ENCODE peak calls at places on chromosomes 7 and 10, in ten cellular contexts. One of them, this sample, is unnamed.

GRCh38 chr7:30445770-30446169 is 32.8 kb downstream of the NOD1 start:
- DNase-seq in mucosa of descending colon: peak
- DNase-seq in HEK293T: peak
- DNase-seq in naive thymus-derived CD8-positive, alpha-beta T cell: peak
- DNase-seq in T-helper 17 cell: peak
- DNase-seq in stimulated activated CD8-positive, alpha-beta memory T cell treated with anti-CD3 and anti-CD28 coated beads, Interleukin-12 subunit alpha, Interleukin-12 subunit beta, amount 100 ng/mL, for 4 hours: peak
- DNase-seq in stomach: peak
- DNase-seq in mesothelial cell of epicardium: no peak
- DNase-seq in activated CD8-positive, alpha-beta memory T cell treated with anti-CD3 and anti-CD28 coated beads, Interleukin-2, amount 10 ng/mL, durations not matched to agents 7 days and 5 days: peak
- DNase-seq in NCI-H187: peak
- DNase-seq in this sample: peak

GRCh38 chr10:4130685-4131084 is 345.7 kb upstream of the KLF6 start:
- DNase-seq in mucosa of descending colon: no peak
- DNase-seq in HEK293T: no peak
- DNase-seq in naive thymus-derived CD8-positive, alpha-beta T cell: no peak
- DNase-seq in T-helper 17 cell: no peak
- DNase-seq in stimulated activated CD8-positive, alpha-beta memory T cell treated with anti-CD3 and anti-CD28 coated beads, Interleukin-12 subunit alpha, Interleukin-12 subunit beta, amount 100 ng/mL, for 4 hours: no peak
- DNase-seq in stomach: no peak
- DNase-seq in mesothelial cell of epicardium: no peak
- DNase-seq in activated CD8-positive, alpha-beta memory T cell treated with anti-CD3 and anti-CD28 coated beads, Interleukin-2, amount 10 ng/mL, durations not matched to agents 7 days and 5 days: no peak
- DNase-seq in NCI-H187: no peak
- DNase-seq in this sample: peak

GRCh38 chr7:107955394-107955793 is 47.6 kb downstream of the LAMB1 start:
- DNase-seq in mucosa of descending colon: no peak
- DNase-seq in HEK293T: no peak
- DNase-seq in naive thymus-derived CD8-positive, alpha-beta T cell: no peak
- DNase-seq in T-helper 17 cell: no peak
- DNase-seq in stimulated activated CD8-positive, alpha-beta memory T cell treated with anti-CD3 and anti-CD28 coated beads, Interleukin-12 subunit alpha, Interleukin-12 subunit beta, amount 100 ng/mL, for 4 hours: no peak
- DNase-seq in stomach: no peak
- DNase-seq in mesothelial cell of epicardium: no peak
- DNase-seq in activated CD8-positive, alpha-beta memory T cell treated with anti-CD3 and anti-CD28 coated beads, Interleukin-2, amount 10 ng/mL, durations not matched to agents 7 days and 5 days: no peak
- DNase-seq in NCI-H187: no peak
- DNase-seq in this sample: no peak

GRCh38 chr7:44791278-44792219 is 4.9 kb upstream of the PPIA start:
- DNase-seq in mucosa of descending colon: no peak
- DNase-seq in HEK293T: no peak
- DNase-seq in naive thymus-derived CD8-positive, alpha-beta T cell: no peak
- DNase-seq in T-helper 17 cell: no peak
- DNase-seq in stimulated activated CD8-positive, alpha-beta memory T cell treated with anti-CD3 and anti-CD28 coated beads, Interleukin-12 subunit alpha, Interleukin-12 subunit beta, amount 100 ng/mL, for 4 hours: no peak
- DNase-seq in stomach: no peak
- DNase-seq in mesothelial cell of epicardium: no peak
- DNase-seq in activated CD8-positive, alpha-beta memory T cell treated with anti-CD3 and anti-CD28 coated beads, Interleukin-2, amount 10 ng/mL, durations not matched to agents 7 days and 5 days: no peak
- DNase-seq in NCI-H187: no peak
- DNase-seq in this sample: no peak

GRCh38 chr10:21134645-21135395 is 237.7 kb upstream of the NEBL start:
- DNase-seq in mucosa of descending colon: no peak
- DNase-seq in HEK293T: no peak
- DNase-seq in naive thymus-derived CD8-positive, alpha-beta T cell: no peak
- DNase-seq in T-helper 17 cell: no peak
- DNase-seq in stimulated activated CD8-positive, alpha-beta memory T cell treated with anti-CD3 and anti-CD28 coated beads, Interleukin-12 subunit alpha, Interleukin-12 subunit beta, amount 100 ng/mL, for 4 hours: no peak
- DNase-seq in stomach: no peak
- DNase-seq in mesothelial cell of epicardium: no peak
- DNase-seq in activated CD8-positive, alpha-beta memory T cell treated with anti-CD3 and anti-CD28 coated beads, Interleukin-2, amount 10 ng/mL, durations not matched to agents 7 days and 5 days: no peak
- DNase-seq in NCI-H187: no peak
- DNase-seq in this sample: no peak

GRCh38 chr10:103493911-103494877 is 689 bp downstream of the NEURL1 start:
- DNase-seq in mucosa of descending colon: no peak
- DNase-seq in HEK293T: peak
- DNase-seq in naive thymus-derived CD8-positive, alpha-beta T cell: peak
- DNase-seq in T-helper 17 cell: no peak
- DNase-seq in stimulated activated CD8-positive, alpha-beta memory T cell treated with anti-CD3 and anti-CD28 coated beads, Interleukin-12 subunit alpha, Interleukin-12 subunit beta, amount 100 ng/mL, for 4 hours: no peak
- DNase-seq in stomach: no peak
- DNase-seq in mesothelial cell of epicardium: no peak
- DNase-seq in activated CD8-positive, alpha-beta memory T cell treated with anti-CD3 and anti-CD28 coated beads, Interleukin-2, amount 10 ng/mL, durations not matched to agents 7 days and 5 days: peak
- DNase-seq in NCI-H187: no peak
- DNase-seq in this sample: no peak

GRCh38 chr10:61890430-61890829 is 11.1 kb upstream of the ARID5B start:
- DNase-seq in mucosa of descending colon: no peak
- DNase-seq in HEK293T: no peak
- DNase-seq in naive thymus-derived CD8-positive, alpha-beta T cell: no peak
- DNase-seq in T-helper 17 cell: no peak
- DNase-seq in stimulated activated CD8-positive, alpha-beta memory T cell treated with anti-CD3 and anti-CD28 coated beads, Interleukin-12 subunit alpha, Interleukin-12 subunit beta, amount 100 ng/mL, for 4 hours: no peak
- DNase-seq in stomach: no peak
- DNase-seq in mesothelial cell of epicardium: no peak
- DNase-seq in activated CD8-positive, alpha-beta memory T cell treated with anti-CD3 and anti-CD28 coated beads, Interleukin-2, amount 10 ng/mL, durations not matched to agents 7 days and 5 days: no peak
- DNase-seq in NCI-H187: no peak
- DNase-seq in this sample: no peak

GRCh38 chr10:69631566-69631965 is 1.5 kb downstream of the FAM241B start:
- DNase-seq in mucosa of descending colon: no peak
- DNase-seq in HEK293T: no peak
- DNase-seq in naive thymus-derived CD8-positive, alpha-beta T cell: no peak
- DNase-seq in T-helper 17 cell: no peak
- DNase-seq in stimulated activated CD8-positive, alpha-beta memory T cell treated with anti-CD3 and anti-CD28 coated beads, Interleukin-12 subunit alpha, Interleukin-12 subunit beta, amount 100 ng/mL, for 4 hours: no peak
- DNase-seq in stomach: peak
- DNase-seq in mesothelial cell of epicardium: peak
- DNase-seq in activated CD8-positive, alpha-beta memory T cell treated with anti-CD3 and anti-CD28 coated beads, Interleukin-2, amount 10 ng/mL, durations not matched to agents 7 days and 5 days: peak
- DNase-seq in NCI-H187: no peak
- DNase-seq in this sample: no peak

GRCh38 chr10:114084225-114084624 is 40.6 kb downstream of the ADRB1 start:
- DNase-seq in mucosa of descending colon: no peak
- DNase-seq in HEK293T: no peak
- DNase-seq in naive thymus-derived CD8-positive, alpha-beta T cell: no peak
- DNase-seq in T-helper 17 cell: no peak
- DNase-seq in stimulated activated CD8-positive, alpha-beta memory T cell treated with anti-CD3 and anti-CD28 coated beads, Interleukin-12 subunit alpha, Interleukin-12 subunit beta, amount 100 ng/mL, for 4 hours: no peak
- DNase-seq in stomach: no peak
- DNase-seq in mesothelial cell of epicardium: no peak
- DNase-seq in activated CD8-positive, alpha-beta memory T cell treated with anti-CD3 and anti-CD28 coated beads, Interleukin-2, amount 10 ng/mL, durations not matched to agents 7 days and 5 days: peak
- DNase-seq in NCI-H187: no peak
- DNase-seq in this sample: peak

GRCh38 chr7:105224884-105225651 is 163.7 kb downstream of the SRPK2 start:
- DNase-seq in mucosa of descending colon: no peak
- DNase-seq in HEK293T: no peak
- DNase-seq in naive thymus-derived CD8-positive, alpha-beta T cell: no peak
- DNase-seq in T-helper 17 cell: no peak
- DNase-seq in stimulated activated CD8-positive, alpha-beta memory T cell treated with anti-CD3 and anti-CD28 coated beads, Interleukin-12 subunit alpha, Interleukin-12 subunit beta, amount 100 ng/mL, for 4 hours: no peak
- DNase-seq in stomach: no peak
- DNase-seq in mesothelial cell of epicardium: no peak
- DNase-seq in activated CD8-positive, alpha-beta memory T cell treated with anti-CD3 and anti-CD28 coated beads, Interleukin-2, amount 10 ng/mL, durations not matched to agents 7 days and 5 days: no peak
- DNase-seq in NCI-H187: no peak
- DNase-seq in this sample: no peak

GRCh38 chr10:95564291-95564690 is 3.1 kb upstream of the SORBS1 start:
- DNase-seq in mucosa of descending colon: no peak
- DNase-seq in HEK293T: no peak
- DNase-seq in naive thymus-derived CD8-positive, alpha-beta T cell: no peak
- DNase-seq in T-helper 17 cell: no peak
- DNase-seq in stimulated activated CD8-positive, alpha-beta memory T cell treated with anti-CD3 and anti-CD28 coated beads, Interleukin-12 subunit alpha, Interleukin-12 subunit beta, amount 100 ng/mL, for 4 hours: no peak
- DNase-seq in stomach: no peak
- DNase-seq in mesothelial cell of epicardium: no peak
- DNase-seq in activated CD8-positive, alpha-beta memory T cell treated with anti-CD3 and anti-CD28 coated beads, Interleukin-2, amount 10 ng/mL, durations not matched to agents 7 days and 5 days: no peak
- DNase-seq in NCI-H187: no peak
- DNase-seq in this sample: no peak

GRCh38 chr10:42790835-42791234 is 8.2 kb downstream of the BMS1 start:
- DNase-seq in mucosa of descending colon: no peak
- DNase-seq in HEK293T: no peak
- DNase-seq in naive thymus-derived CD8-positive, alpha-beta T cell: no peak
- DNase-seq in T-helper 17 cell: no peak
- DNase-seq in stimulated activated CD8-positive, alpha-beta memory T cell treated with anti-CD3 and anti-CD28 coated beads, Interleukin-12 subunit alpha, Interleukin-12 subunit beta, amount 100 ng/mL, for 4 hours: no peak
- DNase-seq in stomach: no peak
- DNase-seq in mesothelial cell of epicardium: no peak
- DNase-seq in activated CD8-positive, alpha-beta memory T cell treated with anti-CD3 and anti-CD28 coated beads, Interleukin-2, amount 10 ng/mL, durations not matched to agents 7 days and 5 days: no peak
- DNase-seq in NCI-H187: no peak
- DNase-seq in this sample: no peak

GRCh38 chr10:122419890-122420623 is 34.4 kb upstream of the ARMS2 start:
- DNase-seq in mucosa of descending colon: no peak
- DNase-seq in HEK293T: no peak
- DNase-seq in naive thymus-derived CD8-positive, alpha-beta T cell: no peak
- DNase-seq in T-helper 17 cell: no peak
- DNase-seq in stimulated activated CD8-positive, alpha-beta memory T cell treated with anti-CD3 and anti-CD28 coated beads, Interleukin-12 subunit alpha, Interleukin-12 subunit beta, amount 100 ng/mL, for 4 hours: no peak
- DNase-seq in stomach: no peak
- DNase-seq in mesothelial cell of epicardium: no peak
- DNase-seq in activated CD8-positive, alpha-beta memory T cell treated with anti-CD3 and anti-CD28 coated beads, Interleukin-2, amount 10 ng/mL, durations not matched to agents 7 days and 5 days: no peak
- DNase-seq in NCI-H187: no peak
- DNase-seq in this sample: peak

GRCh38 chr7:141073641-141074161 is at the start of gene TMEM178B:
- DNase-seq in mucosa of descending colon: no peak
- DNase-seq in HEK293T: peak
- DNase-seq in naive thymus-derived CD8-positive, alpha-beta T cell: no peak
- DNase-seq in T-helper 17 cell: no peak
- DNase-seq in stimulated activated CD8-positive, alpha-beta memory T cell treated with anti-CD3 and anti-CD28 coated beads, Interleukin-12 subunit alpha, Interleukin-12 subunit beta, amount 100 ng/mL, for 4 hours: no peak
- DNase-seq in stomach: no peak
- DNase-seq in mesothelial cell of epicardium: peak
- DNase-seq in activated CD8-positive, alpha-beta memory T cell treated with anti-CD3 and anti-CD28 coated beads, Interleukin-2, amount 10 ng/mL, durations not matched to agents 7 days and 5 days: peak
- DNase-seq in NCI-H187: no peak
- DNase-seq in this sample: no peak

GRCh38 chr10:59234814-59235429 is 58.5 kb downstream of the PHYHIPL start:
- DNase-seq in mucosa of descending colon: no peak
- DNase-seq in HEK293T: peak
- DNase-seq in naive thymus-derived CD8-positive, alpha-beta T cell: no peak
- DNase-seq in T-helper 17 cell: no peak
- DNase-seq in stimulated activated CD8-positive, alpha-beta memory T cell treated with anti-CD3 and anti-CD28 coated beads, Interleukin-12 subunit alpha, Interleukin-12 subunit beta, amount 100 ng/mL, for 4 hours: no peak
- DNase-seq in stomach: no peak
- DNase-seq in mesothelial cell of epicardium: no peak
- DNase-seq in activated CD8-positive, alpha-beta memory T cell treated with anti-CD3 and anti-CD28 coated beads, Interleukin-2, amount 10 ng/mL, durations not matched to agents 7 days and 5 days: no peak
- DNase-seq in NCI-H187: no peak
- DNase-seq in this sample: no peak

GRCh38 chr7:99473315-99473596 is 566 bp downstream of the ZNF789 start:
- DNase-seq in mucosa of descending colon: no peak
- DNase-seq in HEK293T: peak
- DNase-seq in naive thymus-derived CD8-positive, alpha-beta T cell: no peak
- DNase-seq in T-helper 17 cell: no peak
- DNase-seq in stimulated activated CD8-positive, alpha-beta memory T cell treated with anti-CD3 and anti-CD28 coated beads, Interleukin-12 subunit alpha, Interleukin-12 subunit beta, amount 100 ng/mL, for 4 hours: no peak
- DNase-seq in stomach: no peak
- DNase-seq in mesothelial cell of epicardium: no peak
- DNase-seq in activated CD8-positive, alpha-beta memory T cell treated with anti-CD3 and anti-CD28 coated beads, Interleukin-2, amount 10 ng/mL, durations not matched to agents 7 days and 5 days: no peak
- DNase-seq in NCI-H187: no peak
- DNase-seq in this sample: peak

GRCh38 chr7:157627646-157628045 is 290.8 kb downstream of the DNAJB6 start:
- DNase-seq in mucosa of descending colon: no peak
- DNase-seq in HEK293T: no peak
- DNase-seq in naive thymus-derived CD8-positive, alpha-beta T cell: no peak
- DNase-seq in T-helper 17 cell: no peak
- DNase-seq in stimulated activated CD8-positive, alpha-beta memory T cell treated with anti-CD3 and anti-CD28 coated beads, Interleukin-12 subunit alpha, Interleukin-12 subunit beta, amount 100 ng/mL, for 4 hours: no peak
- DNase-seq in stomach: no peak
- DNase-seq in mesothelial cell of epicardium: no peak
- DNase-seq in activated CD8-positive, alpha-beta memory T cell treated with anti-CD3 and anti-CD28 coated beads, Interleukin-2, amount 10 ng/mL, durations not matched to agents 7 days and 5 days: no peak
- DNase-seq in NCI-H187: no peak
- DNase-seq in this sample: no peak

GRCh38 chr10:74486659-74487058 is 335.6 kb downstream of the ADK start:
- DNase-seq in mucosa of descending colon: no peak
- DNase-seq in HEK293T: no peak
- DNase-seq in naive thymus-derived CD8-positive, alpha-beta T cell: no peak
- DNase-seq in T-helper 17 cell: no peak
- DNase-seq in stimulated activated CD8-positive, alpha-beta memory T cell treated with anti-CD3 and anti-CD28 coated beads, Interleukin-12 subunit alpha, Interleukin-12 subunit beta, amount 100 ng/mL, for 4 hours: no peak
- DNase-seq in stomach: no peak
- DNase-seq in mesothelial cell of epicardium: no peak
- DNase-seq in activated CD8-positive, alpha-beta memory T cell treated with anti-CD3 and anti-CD28 coated beads, Interleukin-2, amount 10 ng/mL, durations not matched to agents 7 days and 5 days: no peak
- DNase-seq in NCI-H187: no peak
- DNase-seq in this sample: no peak

GRCh38 chr10:14671383-14671782 is 103.3 kb downstream of the FAM107B start:
- DNase-seq in mucosa of descending colon: peak
- DNase-seq in HEK293T: no peak
- DNase-seq in naive thymus-derived CD8-positive, alpha-beta T cell: no peak
- DNase-seq in T-helper 17 cell: no peak
- DNase-seq in stimulated activated CD8-positive, alpha-beta memory T cell treated with anti-CD3 and anti-CD28 coated beads, Interleukin-12 subunit alpha, Interleukin-12 subunit beta, amount 100 ng/mL, for 4 hours: no peak
- DNase-seq in stomach: no peak
- DNase-seq in mesothelial cell of epicardium: no peak
- DNase-seq in activated CD8-positive, alpha-beta memory T cell treated with anti-CD3 and anti-CD28 coated beads, Interleukin-2, amount 10 ng/mL, durations not matched to agents 7 days and 5 days: no peak
- DNase-seq in NCI-H187: no peak
- DNase-seq in this sample: no peak

GRCh38 chr10:122648599-122649428 is 50.8 kb downstream of the C10orf120 start:
- DNase-seq in mucosa of descending colon: peak
- DNase-seq in HEK293T: peak
- DNase-seq in naive thymus-derived CD8-positive, alpha-beta T cell: no peak
- DNase-seq in T-helper 17 cell: no peak
- DNase-seq in stimulated activated CD8-positive, alpha-beta memory T cell treated with anti-CD3 and anti-CD28 coated beads, Interleukin-12 subunit alpha, Interleukin-12 subunit beta, amount 100 ng/mL, for 4 hours: no peak
- DNase-seq in stomach: peak
- DNase-seq in mesothelial cell of epicardium: peak
- DNase-seq in activated CD8-positive, alpha-beta memory T cell treated with anti-CD3 and anti-CD28 coated beads, Interleukin-2, amount 10 ng/mL, durations not matched to agents 7 days and 5 days: peak
- DNase-seq in NCI-H187: no peak
- DNase-seq in this sample: no peak

GRCh38 chr10:90777614-90778013 is 80.2 kb downstream of the HTR7 start:
- DNase-seq in mucosa of descending colon: no peak
- DNase-seq in HEK293T: no peak
- DNase-seq in naive thymus-derived CD8-positive, alpha-beta T cell: no peak
- DNase-seq in T-helper 17 cell: no peak
- DNase-seq in stimulated activated CD8-positive, alpha-beta memory T cell treated with anti-CD3 and anti-CD28 coated beads, Interleukin-12 subunit alpha, Interleukin-12 subunit beta, amount 100 ng/mL, for 4 hours: no peak
- DNase-seq in stomach: no peak
- DNase-seq in mesothelial cell of epicardium: no peak
- DNase-seq in activated CD8-positive, alpha-beta memory T cell treated with anti-CD3 and anti-CD28 coated beads, Interleukin-2, amount 10 ng/mL, durations not matched to agents 7 days and 5 days: no peak
- DNase-seq in NCI-H187: no peak
- DNase-seq in this sample: no peak

GRCh38 chr10:26556756-26557640 is 118.9 kb downstream of the APBB1IP start:
- DNase-seq in mucosa of descending colon: no peak
- DNase-seq in HEK293T: peak
- DNase-seq in naive thymus-derived CD8-positive, alpha-beta T cell: peak
- DNase-seq in T-helper 17 cell: no peak
- DNase-seq in stimulated activated CD8-positive, alpha-beta memory T cell treated with anti-CD3 and anti-CD28 coated beads, Interleukin-12 subunit alpha, Interleukin-12 subunit beta, amount 100 ng/mL, for 4 hours: no peak
- DNase-seq in stomach: no peak
- DNase-seq in mesothelial cell of epicardium: peak
- DNase-seq in activated CD8-positive, alpha-beta memory T cell treated with anti-CD3 and anti-CD28 coated beads, Interleukin-2, amount 10 ng/mL, durations not matched to agents 7 days and 5 days: peak
- DNase-seq in NCI-H187: no peak
- DNase-seq in this sample: peak

GRCh38 chr10:34252111-34252510 is 563.0 kb downstream of the PARD3 start:
- DNase-seq in mucosa of descending colon: no peak
- DNase-seq in HEK293T: no peak
- DNase-seq in naive thymus-derived CD8-positive, alpha-beta T cell: no peak
- DNase-seq in T-helper 17 cell: no peak
- DNase-seq in stimulated activated CD8-positive, alpha-beta memory T cell treated with anti-CD3 and anti-CD28 coated beads, Interleukin-12 subunit alpha, Interleukin-12 subunit beta, amount 100 ng/mL, for 4 hours: no peak
- DNase-seq in stomach: peak
- DNase-seq in mesothelial cell of epicardium: no peak
- DNase-seq in activated CD8-positive, alpha-beta memory T cell treated with anti-CD3 and anti-CD28 coated beads, Interleukin-2, amount 10 ng/mL, durations not matched to agents 7 days and 5 days: no peak
- DNase-seq in NCI-H187: no peak
- DNase-seq in this sample: no peak

GRCh38 chr10:22631185-22631584 is 83.2 kb downstream of the PIP4K2A start:
- DNase-seq in mucosa of descending colon: no peak
- DNase-seq in HEK293T: no peak
- DNase-seq in naive thymus-derived CD8-positive, alpha-beta T cell: no peak
- DNase-seq in T-helper 17 cell: no peak
- DNase-seq in stimulated activated CD8-positive, alpha-beta memory T cell treated with anti-CD3 and anti-CD28 coated beads, Interleukin-12 subunit alpha, Interleukin-12 subunit beta, amount 100 ng/mL, for 4 hours: no peak
- DNase-seq in stomach: no peak
- DNase-seq in mesothelial cell of epicardium: no peak
- DNase-seq in activated CD8-positive, alpha-beta memory T cell treated with anti-CD3 and anti-CD28 coated beads, Interleukin-2, amount 10 ng/mL, durations not matched to agents 7 days and 5 days: no peak
- DNase-seq in NCI-H187: no peak
- DNase-seq in this sample: no peak

This sample was measured in CD4-positive, CD25-positive, alpha-beta regulatory T cell.